ENCODE peak calls at places on chromosomes 12 and 14, in nine cellular contexts. Y is spleen, A is prostate gland, L is tibial nerve, Z is IMR-90, P is right lobe of liver, V is sigmoid colon, M is K562, R is body of pancreas. N is an unnamed sample. For H3K4me1, the result is how much of the 10 kb centered on the place peaks cover.

GRCh38 chr12:123064885-123065619 is 84.6 kb downstream of the ARL6IP4 start:
- DNase-seq in A (no peak), P (no peak), Y (peak), Z (no peak), R (no peak), V (no peak), L (no peak), M (no peak), N (no peak)

GRCh38 chr14:20631023-20631820 is 10.3 kb downstream of the OR6S1 start:
- DNase-seq in V (no peak), R (peak), P (no peak), A (peak), L (peak), Y (peak), M (peak), Z (peak), N (peak)

GRCh38 chr12:130748786-130749185 is 32.7 kb upstream of the RIMBP2 start:
- DNase-seq in P (no peak), M (no peak), Z (no peak), Y (no peak), L (no peak), V (no peak), A (no peak), R (no peak), N (no peak)

GRCh38 chr14:63761356-63762117 is 33.7 kb upstream of the SGPP1 start:
- DNase-seq in R (no peak), A (no peak), Y (peak), V (no peak), P (no peak), M (no peak), Z (no peak), L (no peak), N (no peak)

GRCh38 chr12:105482976-105483375 is 152.5 kb downstream of the C12orf75 start:
- DNase-seq in M (no peak), R (no peak), Y (no peak), A (no peak), L (no peak), Z (no peak), P (no peak), V (no peak), N (no peak)

GRCh38 chr14:95547626-95548327 is 12.9 kb downstream of the GLRX5 start:
- DNase-seq in R (no peak), Y (no peak), V (no peak), A (no peak), M (no peak), Z (peak), L (no peak), P (no peak), N (no peak)

GRCh38 chr14:22882529-22883190 is 362 bp upstream of the REM2 start:
- DNase-seq in V (peak), Z (peak), R (peak), L (no peak), M (peak), Y (no peak), P (no peak), A (peak), N (peak)

GRCh38 chr12:51183816-51184215 is 10.9 kb upstream of the TFCP2 start:
- DNase-seq in R (peak), Y (no peak), Z (peak), A (no peak), P (no peak), V (peak), M (peak), L (no peak), N (peak)

GRCh38 chr12:109764123-109764522 is 50.5 kb downstream of the FAM222A start:
- DNase-seq in A (no peak), Z (no peak), P (no peak), R (no peak), Y (no peak), M (peak), L (no peak), V (no peak), N (no peak)

GRCh38 chr12:11576104-11576503 is 73.4 kb upstream of the ETV6 start:
- DNase-seq in L (no peak), A (no peak), M (no peak), V (peak), R (no peak), P (no peak), Z (peak), Y (no peak), N (no peak)

GRCh38 chr12:93098077-93098476 is 169.0 kb upstream of the EEA1 start:
- DNase-seq in L (peak), M (peak), A (no peak), R (peak), Y (peak), Z (peak), P (peak), V (no peak), N (peak)

GRCh38 chr12:75366629-75367028 is 24.3 kb upstream of the GLIPR1L2 start:
- DNase-seq in A (no peak), M (no peak), Z (peak), R (no peak), V (no peak), P (no peak), Y (no peak), L (no peak), N (no peak)

GRCh38 chr12:40054554-40055226 is 51.2 kb downstream of the SLC2A13 start:
- DNase-seq in P (no peak), V (peak), M (no peak), R (peak), Y (no peak), Z (peak), L (peak), A (no peak), N (peak)

GRCh38 chr14:105989746-105990302 is 463.4 kb downstream of the TMEM121 start:
- DNase-seq in Y (no peak), R (no peak), V (no peak), L (no peak), P (no peak), Z (no peak), M (no peak), A (no peak), N (no peak)

GRCh38 chr12:123608192-123608591 is 6.3 kb downstream of the DDX55 start:
- DNase-seq in P (no peak), V (no peak), R (no peak), M (no peak), Y (no peak), A (no peak), L (no peak), Z (no peak), N (no peak)

GRCh38 chr12:104567832-104568490 is 111.2 kb downstream of the CHST11 start:
- DNase-seq in A (no peak), V (no peak), R (peak), L (no peak), Z (no peak), P (no peak), M (no peak), Y (no peak), N (no peak)

GRCh38 chr12:51887476-51888315 is at the start of gene ANKRD33:
- DNase-seq in P (peak), Y (peak), V (peak), Z (no peak), M (peak), A (no peak), R (peak), L (no peak), N (peak)

DNA sequence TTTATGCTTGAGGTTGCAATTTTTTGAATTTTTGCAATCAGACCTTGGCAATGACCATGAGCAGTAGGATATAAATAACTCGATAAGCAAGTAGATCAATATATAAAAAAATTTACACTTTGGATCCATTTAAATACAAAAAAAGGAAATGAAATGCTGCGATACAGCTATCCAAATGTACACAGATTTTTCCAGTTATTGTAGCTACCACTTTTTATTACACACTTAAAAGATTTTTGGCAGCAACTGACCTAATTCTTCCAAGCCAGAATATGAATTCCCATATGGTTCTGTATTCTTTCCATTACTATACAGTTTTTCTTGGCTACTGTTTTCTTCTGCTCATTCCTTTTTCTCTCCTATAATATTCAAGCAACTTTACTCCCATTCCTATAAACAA is 52.2 kb downstream of the TMTC1 start:
- DNase-seq in A (no peak), P (no peak), L (no peak), V (no peak), R (no peak), Z (no peak), Y (no peak), M (no peak), N (no peak)
- H3K4me1 ChIP-seq in A (under half), P (under half), L (under half), V (under half), R (under half), Z (under half), Y (under half), M (under half), N (under half)

DNA sequence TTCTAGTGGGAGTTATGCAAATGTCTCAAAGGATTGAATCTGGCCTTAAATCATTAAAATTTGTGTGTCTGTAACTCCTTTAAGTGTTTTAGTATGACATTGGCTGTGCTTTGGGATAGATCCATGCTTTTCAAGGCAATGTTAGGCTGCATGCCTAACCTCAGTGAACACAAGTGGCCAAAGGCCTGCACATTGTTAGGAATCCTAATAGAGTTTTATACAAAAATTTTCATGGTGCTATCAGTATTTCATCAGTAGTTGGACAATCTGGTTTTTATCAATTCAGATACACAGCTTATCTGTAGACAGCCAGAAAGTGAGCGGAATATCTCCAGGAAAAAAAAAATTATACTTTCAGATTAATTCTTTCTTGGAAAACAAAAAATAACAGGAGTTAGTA is 324.0 kb upstream of the PDE3A start:
- DNase-seq in R (no peak), P (no peak), V (no peak), M (no peak), Y (no peak), L (no peak), A (no peak), Z (no peak), N (no peak)
- TF ChIP-seq POLR2A in R (no peak), P (no peak), V (no peak), M (no peak), Y (no peak), L (no peak), A (no peak), Z (no peak), N (no peak)

GRCh38 chr12:88985011-88985410 is 367.3 kb downstream of the DUSP6 start:
- DNase-seq in Z (no peak), V (no peak), R (no peak), L (no peak), M (no peak), P (no peak), A (no peak), Y (no peak), N (no peak)

GRCh38 chr12:88982694-88983093 is 369.6 kb downstream of the DUSP6 start:
- DNase-seq in Z (no peak), V (no peak), P (no peak), A (no peak), L (no peak), M (no peak), Y (no peak), R (no peak), N (no peak)

GRCh38 chr12:88985631-88986030 is 366.7 kb downstream of the DUSP6 start:
- DNase-seq in P (no peak), V (no peak), M (no peak), R (no peak), Y (no peak), L (no peak), Z (peak), A (no peak), N (no peak)

DNA sequence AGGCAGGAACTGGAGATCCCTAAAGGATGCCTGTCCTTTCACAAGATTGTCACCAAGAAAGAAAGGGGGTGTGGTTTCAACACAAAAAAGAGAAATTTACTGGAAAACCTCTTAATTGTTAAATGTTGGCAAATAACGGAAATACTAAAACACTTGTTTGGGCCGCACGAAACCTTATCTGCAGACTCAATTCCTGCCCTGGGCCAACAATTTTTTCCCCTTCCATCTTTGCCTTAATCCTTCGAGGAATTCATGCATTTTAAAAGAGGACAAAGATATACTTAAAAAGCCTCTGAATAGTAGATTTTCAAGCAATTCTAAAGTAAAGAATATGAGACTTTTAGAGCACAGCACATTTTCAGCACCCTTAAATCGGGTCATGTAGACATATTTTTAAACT is 366.2 kb downstream of the DUSP6 start:
- DNase-seq in P (no peak), Y (no peak), M (no peak), R (no peak), L (no peak), V (no peak), Z (no peak), A (no peak), N (no peak)
- TF ChIP-seq CTCF in P (no peak), Y (no peak), M (no peak), R (no peak), L (no peak), V (no peak), Z (no peak), A (no peak), N (no peak)

DNA sequence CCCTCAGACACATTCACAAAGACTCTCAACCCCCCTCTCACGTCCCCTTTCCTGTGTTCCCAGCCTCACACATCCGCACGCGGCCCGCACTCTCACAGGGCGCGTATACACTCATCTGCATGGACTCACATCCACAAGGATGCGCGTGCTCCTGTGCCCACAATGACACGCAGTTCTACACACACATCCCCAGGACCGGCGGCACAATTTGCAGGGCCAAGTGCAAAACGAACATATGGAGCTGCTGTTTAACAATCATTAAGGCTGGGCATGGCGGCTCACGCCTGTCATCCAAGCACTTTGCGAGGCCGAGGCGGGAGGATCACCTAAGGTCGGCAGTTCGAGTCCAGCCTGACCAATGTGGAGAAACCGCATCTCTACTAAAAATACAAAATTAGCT is 36.4 kb upstream of the EML1 start:
- DNase-seq in R (no peak), L (no peak), P (peak), V (peak), M (no peak), A (no peak), Y (no peak), Z (no peak), N (no peak)
- H3K4me1 ChIP-seq in R (under half), L (under half), P (under half), V (under half), M (under half), A (under half), Y (half or more), Z (half or more), N (under half)

GRCh38 chr12:108305520-108305919 is 33.6 kb downstream of the CMKLR1 start:
- DNase-seq in L (peak), Y (peak), A (peak), Z (peak), P (peak), V (peak), R (peak), M (peak), N (peak)
- TF ChIP-seq POLR2A in L (no peak), Y (no peak), A (no peak), Z (no peak), P (no peak), V (no peak), R (no peak), M (no peak), N (no peak)